ENCODE peak calls at places on chromosome 3, in seven cellular contexts. C is WTC11, P is upper lobe of left lung, W is cardiac fibroblast, N is fibroblast of lung, Z is mammary epithelial cell, K is cardiac muscle cell. Q is an unnamed sample.
A peak's percentile ranks its signal among the peaks of the same experiment; 100 is the strongest.

GRCh38 chr3:48528754-48529153 is 24.8 kb upstream of the SHISA5 start:
- DNase-seq in C (no peak), P (no peak), W (peak; percentile 18), N (no peak), Z (no peak), K (no peak), Q (peak; percentile 6)

GRCh38 chr3:1591327-1592028 is 498.7 kb downstream of the CNTN6 start:
- DNase-seq in C (no peak), P (no peak), W (no peak), N (no peak), Z (no peak), K (no peak), Q (no peak)

GRCh38 chr3:104245981-104246380 is 1120.7 kb upstream of the ALCAM start:
- DNase-seq in C (no peak), P (no peak), W (no peak), N (no peak), Z (no peak), K (no peak), Q (no peak)

GRCh38 chr3:44712455-44713075 is at the start of gene ZNF502:
- DNase-seq in C (peak; percentile 79), P (peak; percentile 78), W (peak; percentile 93), N (peak; percentile 91), Z (peak; percentile 80), K (peak; percentile 78), Q (peak; percentile 52)

GRCh38 chr3:115825046-115825445 is 201.7 kb downstream of the GAP43 start:
- DNase-seq in C (no peak), P (no peak), W (peak; percentile 78), N (peak; percentile 96), Z (peak; percentile 37), K (no peak), Q (peak; percentile 36)

GRCh38 chr3:33372218-33373081 is 67.8 kb downstream of the UBP1 start:
- DNase-seq in C (peak; percentile 20), P (no peak), W (peak; percentile 72), N (peak; percentile 78), Z (peak; percentile 78), K (peak; percentile 59), Q (peak; percentile 85)

GRCh38 chr3:133461291-133461690 is 61.4 kb downstream of the BFSP2 start:
- DNase-seq in C (no peak), P (no peak), W (no peak), N (no peak), Z (peak; percentile 30), K (no peak), Q (peak; percentile 30)

GRCh38 chr3:87173071-87173470 is 54.0 kb upstream of the CHMP2B start:
- DNase-seq in C (no peak), P (no peak), W (peak; percentile 5), N (peak; percentile 28), Z (no peak), K (no peak), Q (no peak)

GRCh38 chr3:72347819-72348319 is 500.4 kb downstream of the SHQ1 start:
- DNase-seq in C (peak; percentile 66), P (peak; percentile 93), W (peak; percentile 55), N (peak; percentile 94), Z (peak; percentile 94), K (peak; percentile 28), Q (peak; percentile 94)

GRCh38 chr3:133506215-133506901 is 67.1 kb upstream of the CDV3 start:
- DNase-seq in C (no peak), P (no peak), W (no peak), N (no peak), Z (no peak), K (no peak), Q (no peak)

GRCh38 chr3:186640473-186640818 is 247 bp downstream of the FETUB start:
- DNase-seq in C (no peak), P (no peak), W (peak; percentile 16), N (peak; percentile 54), Z (peak; percentile 98), K (no peak), Q (peak; percentile 96)

GRCh38 chr3:148866261-148866660 is 1.2 kb downstream of the CPA3 start:
- DNase-seq in C (no peak), P (no peak), W (peak; percentile 29), N (peak; percentile 97), Z (no peak), K (no peak), Q (no peak)

GRCh38 chr3:107993771-107994170 is 97.1 kb downstream of the CD47 start:
- DNase-seq in C (no peak), P (no peak), W (peak; percentile 82), N (peak; percentile 80), Z (no peak), K (no peak), Q (no peak)

GRCh38 chr3:72694398-72694797 is 153.8 kb downstream of the SHQ1 start:
- DNase-seq in C (no peak), P (no peak), W (peak; percentile 77), N (peak; percentile 71), Z (no peak), K (no peak), Q (peak; percentile 16)

GRCh38 chr3:196454935-196455334 is 22.7 kb upstream of the UBXN7 start:
- DNase-seq in C (no peak), P (no peak), W (peak; percentile 37), N (peak; percentile 69), Z (no peak), K (no peak), Q (no peak)

GRCh38 chr3:131880948-131881347 is 153.9 kb downstream of the CPNE4 start:
- DNase-seq in C (no peak), P (no peak), W (no peak), N (no peak), Z (no peak), K (no peak), Q (no peak)

GRCh38 chr3:111667621-111668239 is 72.6 kb upstream of the ZBED2 start:
- DNase-seq in C (no peak), P (peak; percentile 69), W (peak; percentile 48), N (peak; percentile 34), Z (peak; percentile 23), K (no peak), Q (no peak)

GRCh38 chr3:66405701-66406091 is 95.1 kb downstream of the LRIG1 start:
- DNase-seq in C (no peak), P (no peak), W (peak; percentile 40), N (peak; percentile 95), Z (no peak), K (no peak), Q (no peak)

GRCh38 chr3:128416578-128417150 is 50.0 kb downstream of the DNAJB8 start:
- DNase-seq in C (no peak), P (peak; percentile 55), W (peak; percentile 44), N (peak; percentile 82), Z (peak; percentile 77), K (no peak), Q (peak; percentile 96)

GRCh38 chr3:63193647-63194046 is 84.5 kb upstream of the SYNPR start:
- DNase-seq in C (no peak), P (no peak), W (peak; percentile 27), N (peak; percentile 27), Z (peak; percentile 9), K (peak; percentile 69), Q (peak; percentile 26)

GRCh38 chr3:102466001-102466400 is 31.2 kb downstream of the ZPLD1 start:
- DNase-seq in C (no peak), P (no peak), W (no peak), N (no peak), Z (no peak), K (peak; percentile 19), Q (peak; percentile 20)

GRCh38 chr3:120425877-120426276 is 24.9 kb downstream of the FSTL1 start:
- DNase-seq in C (no peak), P (no peak), W (peak; percentile 96), N (peak; percentile 96), Z (no peak), K (no peak), Q (no peak)

GRCh38 chr3:468172-468571 is 271.6 kb downstream of the CHL1 start:
- DNase-seq in C (no peak), P (no peak), W (no peak), N (no peak), Z (no peak), K (peak; percentile 20), Q (peak; percentile 9)
- TF ChIP-seq CTCF in C (no peak), P (no peak), W (peak; percentile 40), N (peak; percentile 52), Z (peak; percentile 44), K (peak; percentile 52), Q (peak; percentile 16)

GRCh38 chr3:43153189-43154083 is 47.6 kb upstream of the POMGNT2 start:
- DNase-seq in C (no peak), P (no peak), W (peak; percentile 84), N (peak; percentile 72), Z (no peak), K (no peak), Q (no peak)
- TF ChIP-seq CTCF in C (no peak), P (no peak), W (no peak), N (peak; percentile 53), Z (no peak), K (peak; percentile 24), Q (no peak)

DNA sequence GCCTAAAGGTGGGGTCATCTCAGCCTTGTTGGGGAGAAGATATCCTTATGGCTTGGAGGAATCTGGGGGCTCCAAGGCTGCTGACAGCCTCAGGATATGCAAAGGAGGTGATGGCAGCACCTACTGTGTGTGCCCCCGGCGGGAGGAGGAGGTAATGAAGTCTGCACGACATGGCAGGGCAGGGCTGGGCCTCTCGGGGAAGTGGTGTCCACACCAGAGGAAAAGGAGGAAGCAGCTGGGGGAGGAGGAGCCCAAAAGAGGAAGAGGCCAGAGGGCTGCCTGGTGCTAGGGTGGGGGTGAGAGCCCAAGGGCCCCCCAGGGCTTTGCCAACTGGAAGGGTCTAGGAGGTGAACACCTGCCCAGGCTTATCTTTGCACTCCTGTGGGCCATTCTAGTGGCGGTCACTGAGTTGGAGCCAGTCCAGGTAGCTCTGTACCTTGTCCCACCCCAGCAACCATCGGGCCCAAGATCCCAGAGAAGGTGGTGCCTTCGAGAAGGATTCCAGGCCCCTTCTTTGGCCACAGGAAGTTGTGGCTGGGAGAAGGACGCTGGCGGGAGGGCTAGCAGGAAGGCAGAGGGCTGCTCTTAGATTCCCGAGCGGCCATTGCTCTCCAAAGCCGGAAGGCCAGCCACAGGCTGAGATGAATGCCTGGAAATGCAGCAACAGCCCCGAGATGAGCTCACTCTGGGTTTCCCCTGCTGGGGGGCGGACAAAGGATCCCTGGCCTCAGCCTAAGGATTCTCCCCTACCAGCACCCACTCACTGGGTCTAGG is 7.0 kb downstream of the GNAI2 start:
- DNase-seq in C (no peak), P (peak; percentile 89), W (peak; percentile 70), N (peak; percentile 76), Z (peak; percentile 69), K (no peak), Q (no peak)
- TF ChIP-seq CTCF in C (no peak), P (peak; percentile 61), W (no peak), N (no peak), Z (no peak), K (no peak), Q (no peak)

GRCh38 chr3:26963356-26963742 is 340.8 kb downstream of the LRRC3B start:
- DNase-seq in C (no peak), P (no peak), W (no peak), N (no peak), Z (no peak), K (no peak), Q (peak; percentile 6)
- TF ChIP-seq CTCF in C (no peak), P (no peak), W (peak; percentile 5), N (no peak), Z (no peak), K (no peak), Q (no peak)

DNA sequence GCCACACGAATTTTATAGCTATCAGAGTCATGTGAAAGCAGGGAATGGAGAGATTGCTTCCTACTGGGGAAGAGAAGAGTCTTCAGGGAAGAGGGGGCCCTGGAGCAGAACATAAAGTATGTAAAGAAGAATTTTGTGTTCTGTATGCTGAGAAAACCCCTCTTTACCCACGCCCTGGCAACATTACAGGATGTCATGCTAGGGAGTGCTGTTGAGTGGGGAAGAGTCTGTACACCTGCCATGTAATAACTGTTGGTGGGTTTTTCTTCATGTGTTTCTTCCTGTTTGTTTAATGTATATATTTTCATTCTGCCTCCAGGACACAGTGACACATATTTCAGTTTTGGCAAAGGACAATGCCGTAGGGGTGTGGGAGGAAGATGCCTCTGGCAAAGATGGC is 122.9 kb upstream of the LPP start:
- DNase-seq in C (no peak), P (no peak), W (no peak), N (no peak), Z (no peak), K (no peak), Q (no peak)
- TF ChIP-seq CTCF in C (no peak), P (no peak), W (no peak), N (no peak), Z (no peak), K (no peak), Q (no peak)